ENCODE peak calls at places on chromosomes 13 and 19, in six cellular contexts. C is stimulated activated CD8-positive, alpha-beta memory T cell treated with anti-CD3 and anti-CD28 coated beads, Interleukin-4, amount 100 ng/mL, for 4 hours; G is activated CD4-positive, alpha-beta memory T cell treated with anti-CD3 and anti-CD28 coated beads for 36 hours; P is amygdala; B is LoVo; A is midbrain. Y is an unnamed sample.

GRCh38 chr13:114015111-114015551 is 41.3 kb upstream of the C13orf46 start:
- DNase-seq in P (no peak), C (no peak), B (no peak), A (no peak), G (no peak), Y (peak; percentile 9)

GRCh38 chr19:5137571-5138124 is 168.7 kb downstream of the KDM4B start:
- DNase-seq in A (no peak), C (no peak), P (no peak), B (no peak), G (no peak), Y (no peak)

GRCh38 chr13:20209937-20210336 is 17.2 kb upstream of the GJB2 start:
- DNase-seq in A (peak; percentile 19), B (no peak), P (peak; percentile 76), G (no peak), C (no peak), Y (no peak)

GRCh38 chr13:107835339-107836018 is 379.9 kb downstream of the LIG4 start:
- DNase-seq in B (peak; percentile 34), C (no peak), G (no peak), A (no peak), P (no peak), Y (no peak)

GRCh38 chr19:16288544-16288943 is 36.1 kb upstream of the KLF2 start:
- DNase-seq in B (no peak), A (no peak), G (no peak), P (no peak), C (no peak), Y (no peak)

GRCh38 chr13:112242777-112243176 is 133.4 kb upstream of the SPACA7 start:
- DNase-seq in P (no peak), G (no peak), C (no peak), B (no peak), A (no peak), Y (no peak)

GRCh38 chr19:3785464-3785937 is 680 bp downstream of the MATK start:
- DNase-seq in C (peak; percentile 64), A (no peak), G (peak; percentile 38), B (no peak), P (no peak), Y (peak; percentile 44)

GRCh38 chr13:113298001-113298945 is 1.2 kb downstream of the LAMP1 start:
- DNase-seq in B (no peak), C (no peak), G (peak; percentile 11), P (no peak), A (no peak), Y (no peak)

GRCh38 chr19:41353466-41354342 is at the start of gene TGFB1:
- DNase-seq in P (peak; percentile 64), B (peak; percentile 86), G (peak; percentile 94), A (peak; percentile 76), C (peak; percentile 93), Y (peak; percentile 89)

GRCh38 chr13:105971312-105971711 is 564.1 kb downstream of the EFNB2 start:
- DNase-seq in B (no peak), G (no peak), C (no peak), A (no peak), P (no peak), Y (no peak)

GRCh38 chr13:100176781-100177389 is 88.0 kb downstream of the PCCA start:
- DNase-seq in B (no peak), P (no peak), C (no peak), G (no peak), A (no peak), Y (no peak)

GRCh38 chr19:45824041-45824471 is 8.9 kb upstream of the RSPH6A start:
- DNase-seq in C (no peak), A (peak; percentile 49), B (no peak), G (no peak), P (peak; percentile 57), Y (peak; percentile 64)

GRCh38 chr13:99856021-99856420 is 115.5 kb downstream of the ZIC5 start:
- DNase-seq in C (no peak), A (no peak), B (no peak), P (no peak), G (no peak), Y (no peak)

GRCh38 chr19:51016798-51017683 is 2.5 kb downstream of the KLK10 start:
- DNase-seq in G (peak; percentile 40), P (peak; percentile 63), A (peak; percentile 76), B (peak; percentile 78), C (no peak), Y (peak; percentile 75)

GRCh38 chr13:75393839-75394238 is 88.1 kb downstream of the TBC1D4 start:
- DNase-seq in A (no peak), C (no peak), G (no peak), B (no peak), P (no peak), Y (no peak)

GRCh38 chr19:58558623-58559274 is 338 bp upstream of the UBE2M start:
- DNase-seq in C (peak; percentile 96), A (no peak), P (no peak), G (peak; percentile 100), B (peak; percentile 98), Y (peak; percentile 98)

GRCh38 chr13:73681015-73681414 is 453.2 kb downstream of the KLF12 start:
- DNase-seq in P (no peak), C (no peak), B (no peak), A (no peak), G (no peak), Y (no peak)